ENCODE peak calls at places on chromosomes 1 and 21, in six cellular contexts. T, K, L, Z, A and J are unnamed samples.

GRCh38 chr21:44628707-44629391 is 2.0 kb downstream of the KRTAP10-9 start:
- DNase-seq in A (no peak), K (no peak), Z (no peak), T (no peak), L (no peak), J (no peak)

GRCh38 chr1:58982259-58982998 is 198.6 kb upstream of the JUN start:
- DNase-seq in K (no peak), L (no peak), A (peak; percentile 72), Z (no peak), T (peak; percentile 57), J (peak; percentile 41)

GRCh38 chr1:53071167-53071865 is 9.3 kb downstream of the PODN start:
- DNase-seq in L (no peak), K (no peak), A (peak; percentile 23), Z (no peak), T (no peak), J (no peak)

GRCh38 chr1:115322631-115323030 is 15.4 kb downstream of the NGF start:
- DNase-seq in A (no peak), Z (no peak), K (no peak), T (no peak), L (no peak), J (no peak)

GRCh38 chr1:180503274-180503862 is 991 bp upstream of the ACBD6 start:
- DNase-seq in Z (peak; percentile 29), A (no peak), T (no peak), L (no peak), K (peak; percentile 53), J (no peak)

GRCh38 chr1:112697781-112698201 is 9.1 kb downstream of the RHOC start:
- DNase-seq in A (no peak), L (no peak), T (no peak), Z (no peak), K (no peak), J (no peak)

GRCh38 chr21:46253610-46254124 is 25.1 kb upstream of the LSS start:
- DNase-seq in K (no peak), A (no peak), Z (no peak), T (no peak), L (no peak), J (no peak)

GRCh38 chr1:23610677-23611076 is 51.4 kb upstream of the ID3 start:
- DNase-seq in T (no peak), K (no peak), A (no peak), L (no peak), Z (no peak), J (no peak)

GRCh38 chr1:160117709-160118183 is 2.2 kb downstream of the ATP1A2 start:
- DNase-seq in Z (no peak), K (no peak), T (no peak), A (peak; percentile 71), L (no peak), J (no peak)

GRCh38 chr21:42299324-42300044 is 15.7 kb downstream of the TFF3 start:
- DNase-seq in Z (no peak), T (no peak), A (peak; percentile 63), L (peak; percentile 43), K (no peak), J (no peak)

GRCh38 chr1:150609726-150610125 is 19.7 kb downstream of the ENSA start:
- DNase-seq in L (no peak), T (no peak), K (no peak), A (no peak), Z (no peak), J (no peak)

GRCh38 chr1:75519626-75520025 is 91.3 kb downstream of the SLC44A5 start:
- DNase-seq in Z (no peak), T (no peak), K (no peak), A (no peak), L (no peak), J (no peak)

GRCh38 chr1:116769561-116769977 is 15.3 kb downstream of the CD2 start:
- DNase-seq in K (peak; percentile 86), L (peak; percentile 73), T (no peak), A (no peak), Z (no peak), J (no peak)

GRCh38 chr1:244599937-244600350 is 53.0 kb upstream of the DESI2 start:
- DNase-seq in L (peak; percentile 93), T (no peak), Z (peak; percentile 47), A (no peak), K (peak; percentile 95), J (no peak)

GRCh38 chr1:67791686-67792475 is 41.4 kb downstream of the GNG12 start:
- DNase-seq in T (no peak), Z (no peak), K (peak; percentile 92), A (no peak), L (peak; percentile 29), J (no peak)

GRCh38 chr1:22447581-22448215 is 4.0 kb upstream of the ZBTB40 start:
- DNase-seq in L (peak; percentile 57), Z (no peak), A (no peak), T (no peak), K (peak; percentile 74), J (no peak)

GRCh38 chr21:34669149-34669879 is 520 bp downstream of the CLIC6 start:
- DNase-seq in T (no peak), Z (no peak), L (no peak), A (peak; percentile 53), K (no peak), J (no peak)

GRCh38 chr1:87424541-87424940 is 95.9 kb downstream of the LMO4 start:
- DNase-seq in A (no peak), L (no peak), T (no peak), Z (no peak), K (no peak), J (no peak)